ENCODE peak calls at places on chromosomes 7 and 10, in six cellular contexts. One of them, this sample, is unnamed.

GRCh38 chr10:73339436-73339835 is 19.2 kb downstream of the CFAP70 start:
- DNase-seq in HepG2: no peak
- DNase-seq in GM12878: no peak
- DNase-seq in GM12891: no peak
- DNase-seq in K562: no peak
- DNase-seq in H1: no peak
- DNase-seq in this sample: no peak

GRCh38 chr7:149883452-149883861 is 9.7 kb downstream of the ATP6V0E2 start:
- DNase-seq in HepG2: peak
- DNase-seq in GM12878: no peak
- DNase-seq in GM12891: peak
- DNase-seq in H1: peak
- DNase-seq in K562: peak
- DNase-seq in this sample: peak

GRCh38 chr10:71243756-71244637 is 31.6 kb downstream of the UNC5B start:
- DNase-seq in HepG2: no peak
- DNase-seq in H1: no peak
- DNase-seq in GM12878: no peak
- DNase-seq in GM12891: no peak
- DNase-seq in K562: no peak
- DNase-seq in this sample: no peak

GRCh38 chr7:132187869-132188789 is 388.1 kb downstream of the PLXNA4 start:
- DNase-seq in HepG2: no peak
- DNase-seq in H1: peak
- DNase-seq in GM12878: no peak
- DNase-seq in K562: no peak
- DNase-seq in GM12891: no peak
- DNase-seq in this sample: no peak

GRCh38 chr7:70619659-70620058 is 512.3 kb upstream of the GALNT17 start:
- DNase-seq in HepG2: no peak
- DNase-seq in GM12891: no peak
- DNase-seq in GM12878: no peak
- DNase-seq in K562: no peak
- DNase-seq in H1: no peak
- DNase-seq in this sample: no peak

GRCh38 chr7:73893342-73894101 is 32.6 kb downstream of the TMEM270 start:
- DNase-seq in H1: no peak
- DNase-seq in K562: no peak
- DNase-seq in GM12891: no peak
- DNase-seq in GM12878: no peak
- DNase-seq in HepG2: no peak
- DNase-seq in this sample: no peak

GRCh38 chr7:55117286-55117685 is 98.5 kb downstream of the EGFR start:
- DNase-seq in GM12878: no peak
- DNase-seq in GM12891: no peak
- DNase-seq in H1: no peak
- DNase-seq in K562: no peak
- DNase-seq in HepG2: no peak
- DNase-seq in this sample: no peak

GRCh38 chr10:117543245-117543998 is 876 bp downstream of the EMX2 start:
- DNase-seq in GM12891: no peak
- DNase-seq in H1: peak
- DNase-seq in K562: no peak
- DNase-seq in GM12878: no peak
- DNase-seq in HepG2: no peak
- DNase-seq in this sample: no peak

DNA sequence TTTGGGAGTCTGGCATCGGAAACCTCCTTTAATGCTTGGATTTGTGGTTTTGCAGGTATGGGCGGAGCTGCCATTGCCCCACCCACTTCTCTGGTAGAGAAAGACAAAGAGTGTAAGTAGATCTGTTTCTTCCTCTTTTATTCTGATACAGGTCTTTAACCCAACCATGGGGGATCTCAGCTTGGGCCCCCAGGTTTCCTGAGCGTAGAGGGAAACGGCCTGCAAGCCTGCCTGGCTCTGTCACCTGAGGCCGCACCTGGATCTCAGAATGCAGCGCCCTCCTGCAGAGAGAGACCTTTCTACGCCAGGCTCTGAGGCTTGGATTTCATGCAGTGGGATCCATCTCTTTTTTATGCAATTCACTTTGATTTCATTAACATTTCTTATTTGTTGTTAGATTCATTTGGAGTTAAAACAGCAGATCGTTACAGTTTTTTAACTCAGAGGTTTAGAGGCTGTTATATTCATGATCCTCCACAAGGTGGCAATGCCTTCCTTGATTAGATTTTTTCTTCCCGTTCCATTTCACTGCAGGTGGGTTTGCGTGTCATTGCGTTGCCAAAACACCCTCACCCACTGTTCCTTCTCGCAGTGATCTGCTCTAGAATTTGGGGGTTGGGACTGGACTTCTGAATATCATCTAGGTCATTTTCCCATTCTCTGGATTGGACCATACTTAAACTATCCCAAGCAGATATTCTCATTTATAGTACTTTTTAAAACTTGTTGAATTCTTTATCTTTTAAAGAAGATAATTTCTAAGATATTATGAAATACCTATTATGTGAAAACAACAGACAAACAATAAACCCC is 20.0 kb downstream of the RBM17 start:
- DNase-seq in HepG2: peak
- DNase-seq in H1: no peak
- DNase-seq in K562: peak
- DNase-seq in GM12878: no peak
- DNase-seq in GM12891: no peak
- DNase-seq in this sample: no peak
- TF ChIP-seq POLR2AphosphoS5 in HepG2: no peak
- TF ChIP-seq POLR2AphosphoS5 in H1: peak
- TF ChIP-seq POLR2AphosphoS5 in K562: no peak
- TF ChIP-seq POLR2AphosphoS5 in GM12878: no peak
- TF ChIP-seq POLR2AphosphoS5 in GM12891: no peak
- TF ChIP-seq POLR2AphosphoS5 in this sample: no peak

GRCh38 chr7:130941322-130942210 is 207.6 kb upstream of the KLF14 start:
- DNase-seq in H1: no peak
- DNase-seq in HepG2: peak
- DNase-seq in GM12891: no peak
- DNase-seq in GM12878: no peak
- DNase-seq in K562: peak
- DNase-seq in this sample: no peak
- TF ChIP-seq POLR2A in H1: no peak
- TF ChIP-seq POLR2A in HepG2: peak
- TF ChIP-seq POLR2A in GM12891: no peak
- TF ChIP-seq POLR2A in GM12878: peak
- TF ChIP-seq POLR2A in K562: peak
- TF ChIP-seq POLR2A in this sample: peak

GRCh38 chr7:20858913-20859312 is 72.2 kb upstream of the SP8 start:
- DNase-seq in HepG2: no peak
- DNase-seq in K562: no peak
- DNase-seq in GM12891: no peak
- DNase-seq in H1: no peak
- DNase-seq in GM12878: no peak
- DNase-seq in this sample: no peak
- TF ChIP-seq TAF1 in HepG2: no peak
- TF ChIP-seq TAF1 in K562: no peak
- TF ChIP-seq TAF1 in GM12891: no peak
- TF ChIP-seq TAF1 in H1: no peak
- TF ChIP-seq TAF1 in GM12878: no peak
- TF ChIP-seq TAF1 in this sample: no peak

DNA sequence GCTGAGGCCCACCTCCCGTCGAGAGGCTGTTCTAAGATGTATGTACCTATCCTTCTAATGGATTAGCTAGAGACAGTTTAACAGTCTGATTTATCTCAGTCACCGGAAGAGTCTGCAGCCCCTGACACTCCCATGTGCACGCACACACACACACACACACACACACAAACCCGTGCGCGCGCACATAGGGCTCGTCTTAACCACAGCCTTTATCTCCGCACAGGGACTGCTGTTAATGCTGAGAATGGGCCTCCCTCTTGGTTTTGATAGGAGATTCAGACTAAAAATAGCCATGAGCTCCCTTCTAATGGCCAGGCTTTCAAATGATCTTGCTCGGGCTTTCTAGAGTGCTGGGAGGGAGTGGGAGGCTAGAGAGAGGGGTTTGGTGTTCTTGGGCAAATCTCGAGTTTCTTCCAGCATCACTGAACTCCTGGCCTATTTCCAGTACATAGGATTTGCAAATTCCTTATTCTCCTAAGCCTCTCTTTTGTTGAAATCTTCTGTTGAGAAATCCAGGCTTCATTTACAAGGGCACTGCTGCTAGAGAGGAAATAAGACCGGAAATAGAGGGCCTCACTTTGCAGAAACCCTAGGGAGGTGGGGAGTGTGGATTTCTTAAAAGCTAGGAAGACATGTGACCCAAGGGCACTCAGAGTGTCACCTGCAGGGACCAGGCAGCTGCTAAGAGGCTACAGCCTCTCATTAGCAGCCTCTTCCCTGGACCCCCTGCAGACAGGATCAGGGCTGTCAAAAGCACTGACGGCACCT is 2.4 kb downstream of the TMEM72 start:
- DNase-seq in HepG2: no peak
- DNase-seq in H1: no peak
- DNase-seq in GM12878: no peak
- DNase-seq in K562: peak
- DNase-seq in GM12891: no peak
- DNase-seq in this sample: no peak
- TF ChIP-seq POLR2AphosphoS5 in HepG2: no peak
- TF ChIP-seq POLR2AphosphoS5 in H1: no peak
- TF ChIP-seq POLR2AphosphoS5 in GM12878: no peak
- TF ChIP-seq POLR2AphosphoS5 in K562: peak
- TF ChIP-seq POLR2AphosphoS5 in GM12891: no peak
- TF ChIP-seq POLR2AphosphoS5 in this sample: no peak

DNA sequence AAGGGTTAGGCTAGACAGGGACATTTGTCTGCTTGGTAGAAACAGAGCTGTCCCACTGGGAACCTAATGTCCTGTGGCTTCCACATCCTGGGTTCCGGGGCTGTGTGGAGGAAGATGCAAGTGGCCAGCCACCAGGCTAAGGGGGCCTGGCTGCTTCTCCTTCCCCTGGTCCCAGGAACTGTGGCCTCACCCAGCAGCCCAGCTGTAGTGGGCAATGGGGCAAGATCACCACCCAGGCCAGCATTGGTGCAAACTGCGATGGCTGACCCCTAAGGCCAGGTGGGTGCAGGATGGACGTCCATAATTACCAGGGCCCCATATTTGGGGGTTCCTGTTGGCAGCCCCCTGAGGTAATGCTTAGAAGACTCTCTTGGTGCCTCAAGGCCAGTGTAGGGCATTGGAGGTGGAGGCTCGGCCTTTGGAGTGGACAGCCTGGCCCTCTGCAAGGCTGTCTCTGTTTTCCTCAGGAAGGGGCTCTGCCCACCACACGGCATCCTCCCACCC is 226.7 kb downstream of the TCF7L2 start:
- DNase-seq in K562: no peak
- DNase-seq in H1: peak
- DNase-seq in GM12891: no peak
- DNase-seq in GM12878: no peak
- DNase-seq in HepG2: no peak
- DNase-seq in this sample: no peak
- TF ChIP-seq POLR2A in K562: no peak
- TF ChIP-seq POLR2A in H1: no peak
- TF ChIP-seq POLR2A in GM12891: no peak
- TF ChIP-seq POLR2A in GM12878: no peak
- TF ChIP-seq POLR2A in HepG2: no peak
- TF ChIP-seq POLR2A in this sample: no peak

DNA sequence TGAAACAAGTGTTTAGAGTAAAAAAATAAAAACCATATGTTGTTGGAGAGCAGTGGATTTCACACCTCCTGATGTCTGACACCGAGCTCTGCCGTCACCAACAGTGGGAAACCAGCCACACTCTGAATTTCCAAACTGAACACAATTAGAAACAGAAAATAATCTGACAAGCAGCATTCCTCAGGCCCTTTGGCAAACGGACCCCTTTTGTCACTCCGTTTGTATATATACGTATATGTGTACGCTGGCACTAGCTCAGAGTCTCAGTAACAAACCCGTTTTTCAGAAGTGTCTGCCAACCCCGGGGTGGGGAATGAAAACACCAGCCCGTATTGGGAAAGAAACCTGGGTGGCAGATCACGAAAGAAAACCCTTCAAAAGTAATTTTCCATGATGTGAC is 32.5 kb downstream of the TACC2 start:
- DNase-seq in HepG2: no peak
- DNase-seq in GM12891: no peak
- DNase-seq in GM12878: no peak
- DNase-seq in K562: no peak
- DNase-seq in H1: no peak
- DNase-seq in this sample: no peak
- TF ChIP-seq TAF1 in HepG2: no peak
- TF ChIP-seq TAF1 in GM12891: no peak
- TF ChIP-seq TAF1 in GM12878: no peak
- TF ChIP-seq TAF1 in K562: no peak
- TF ChIP-seq TAF1 in H1: no peak
- TF ChIP-seq TAF1 in this sample: no peak

GRCh38 chr7:1908823-1909420 is 238.8 kb downstream of the ELFN1 start:
- DNase-seq in HepG2: no peak
- DNase-seq in H1: no peak
- DNase-seq in K562: no peak
- DNase-seq in GM12878: no peak
- DNase-seq in GM12891: no peak
- DNase-seq in this sample: no peak
- TF ChIP-seq POLR2AphosphoS5 in HepG2: no peak
- TF ChIP-seq POLR2AphosphoS5 in H1: no peak
- TF ChIP-seq POLR2AphosphoS5 in K562: no peak
- TF ChIP-seq POLR2AphosphoS5 in GM12878: no peak
- TF ChIP-seq POLR2AphosphoS5 in GM12891: no peak
- TF ChIP-seq POLR2AphosphoS5 in this sample: no peak

GRCh38 chr7:100544949-100545635 is 6.1 kb downstream of the AGFG2 start:
- DNase-seq in K562: no peak
- DNase-seq in HepG2: peak
- DNase-seq in H1: no peak
- DNase-seq in GM12891: no peak
- DNase-seq in GM12878: no peak
- DNase-seq in this sample: no peak

GRCh38 chr7:100545636-100546128 is 6.7 kb downstream of the AGFG2 start:
- DNase-seq in HepG2: peak
- DNase-seq in GM12891: no peak
- DNase-seq in H1: no peak
- DNase-seq in K562: peak
- DNase-seq in GM12878: peak
- DNase-seq in this sample: no peak

GRCh38 chr7:100546129-100546867 is 7.3 kb downstream of the AGFG2 start:
- DNase-seq in GM12891: no peak
- DNase-seq in K562: no peak
- DNase-seq in HepG2: peak
- DNase-seq in H1: no peak
- DNase-seq in GM12878: no peak
- DNase-seq in this sample: no peak

GRCh38 chr7:100546868-100547800 is 8.1 kb downstream of the AGFG2 start:
- DNase-seq in K562: peak
- DNase-seq in HepG2: no peak
- DNase-seq in H1: no peak
- DNase-seq in GM12878: no peak
- DNase-seq in GM12891: no peak
- DNase-seq in this sample: no peak

DNA sequence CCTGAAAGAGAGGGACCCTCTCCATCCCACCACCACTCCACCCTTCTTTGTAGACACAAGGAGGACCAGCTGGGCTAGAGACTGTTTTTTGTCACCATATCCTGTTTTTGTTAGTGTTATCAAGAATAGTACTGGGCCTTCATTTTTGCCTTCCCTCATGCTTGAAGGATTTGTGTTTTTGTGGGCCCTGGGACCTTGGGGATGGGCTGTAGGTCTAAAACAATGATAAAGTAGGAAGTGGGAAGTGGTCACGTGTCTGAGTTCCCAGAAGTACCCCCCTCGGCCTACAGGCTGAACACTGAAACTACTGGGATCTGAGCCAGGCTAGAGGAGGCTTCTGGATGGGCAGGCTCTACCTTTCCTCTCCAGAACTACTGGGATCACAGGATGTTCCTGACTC is 8.9 kb downstream of the AGFG2 start:
- DNase-seq in GM12878: no peak
- DNase-seq in GM12891: no peak
- DNase-seq in H1: no peak
- DNase-seq in HepG2: no peak
- DNase-seq in K562: peak
- DNase-seq in this sample: no peak
- TF ChIP-seq POLR2A in GM12878: no peak
- TF ChIP-seq POLR2A in GM12891: no peak
- TF ChIP-seq POLR2A in H1: no peak
- TF ChIP-seq POLR2A in HepG2: no peak
- TF ChIP-seq POLR2A in K562: no peak
- TF ChIP-seq POLR2A in this sample: no peak